ENCODE peak calls at places on chromosomes 6 and 20, in four cellular contexts. O is C1 segment of cervical spinal cord; D is ACHN; S is stimulated activated CD8-positive, alpha-beta memory T cell treated with anti-CD3 and anti-CD28 coated beads, Interleukin-4, amount 100 ng/mL, for 24 hours. C is an unnamed sample.
A peak's percentile ranks its signal among the peaks of the same experiment; 100 is the strongest.

GRCh38 chr6:169171951-169172350 is 81.7 kb downstream of the THBS2 start:
- DNase-seq in D (no peak), S (no peak), O (no peak), C (no peak)

GRCh38 chr20:57695940-57696339 is 13.9 kb downstream of the PMEPA1 start:
- DNase-seq in S (no peak), O (no peak), D (no peak), C (no peak)

GRCh38 chr6:49720372-49720771 is 7.0 kb upstream of the CRISP2 start:
- DNase-seq in S (no peak), D (no peak), O (no peak), C (no peak)

GRCh38 chr20:2692036-2692885 is at the start of gene EBF4:
- DNase-seq in D (peak; percentile 31), S (no peak), O (peak; percentile 54), C (peak; percentile 90)

GRCh38 chr6:46098678-46099077 is 31.1 kb upstream of the ENPP4 start:
- DNase-seq in O (peak; percentile 74), D (no peak), S (no peak), C (no peak)

GRCh38 chr20:53734006-53734688 is 140.5 kb upstream of the ZNF217 start:
- DNase-seq in S (no peak), O (no peak), D (no peak), C (no peak)

GRCh38 chr6:33854572-33855030 is 50.8 kb upstream of the MLN start:
- DNase-seq in O (no peak), D (peak; percentile 40), S (no peak), C (no peak)

GRCh38 chr6:81531869-81532561 is 220.5 kb downstream of the TENT5A start:
- DNase-seq in O (no peak), D (no peak), S (no peak), C (no peak)

GRCh38 chr6:164048840-164049239 is 634.3 kb downstream of the QKI start:
- DNase-seq in D (no peak), O (no peak), S (no peak), C (no peak)

GRCh38 chr6:73309784-73310502 is 44.1 kb downstream of the DPPA5 start:
- DNase-seq in S (peak; percentile 48), D (peak; percentile 65), O (peak; percentile 49), C (no peak)

GRCh38 chr6:38027685-38028373 is 208.3 kb downstream of the ZFAND3 start:
- DNase-seq in O (no peak), D (no peak), S (no peak), C (no peak)

GRCh38 chr6:91720323-91720722 is 1133.5 kb upstream of the MAP3K7 start:
- DNase-seq in D (no peak), S (no peak), O (no peak), C (no peak)

GRCh38 chr6:31578461-31579118 is 3.2 kb downstream of the TNF start:
- DNase-seq in S (no peak), O (no peak), D (no peak), C (no peak)

GRCh38 chr20:60630609-60631008 is 621.5 kb upstream of the CDH4 start:
- DNase-seq in S (no peak), O (no peak), D (no peak), C (no peak)

GRCh38 chr20:33033381-33033780 is 1.9 kb downstream of the BPIFB6 start:
- DNase-seq in S (no peak), D (no peak), O (no peak), C (no peak)

GRCh38 chr6:35731414-35731735 is 5.5 kb upstream of the ARMC12 start:
- DNase-seq in D (peak; percentile 84), S (peak; percentile 88), O (peak; percentile 94), C (peak; percentile 96)

GRCh38 chr6:31878761-31879542 is at the start of gene SLC44A4:
- DNase-seq in D (no peak), S (no peak), O (no peak), C (no peak)

GRCh38 chr6:44960898-44961297 is 367.2 kb upstream of the RUNX2 start:
- DNase-seq in S (no peak), D (no peak), O (no peak), C (no peak)